ENCODE peak calls at places on chromosomes 7 and 10, in nine cellular contexts. One of them, this sample, is unnamed. For H3K4me1, the result is how much of the 10 kb centered on the place peaks cover.

GRCh38 chr10:89553064-89553734 is 17.8 kb upstream of the SLC16A12 start:
- DNase-seq in transverse colon: no peak
- DNase-seq in GM23338: no peak
- DNase-seq in upper lobe of left lung: no peak
- DNase-seq in prostate gland: no peak
- DNase-seq in esophagus muscularis mucosa: no peak
- DNase-seq in HCT116: peak
- DNase-seq in GM12878: no peak
- DNase-seq in H1: no peak
- DNase-seq in this sample: no peak

GRCh38 chr10:133366751-133367150 is 6.4 kb downstream of the ECHS1 start:
- DNase-seq in transverse colon: no peak
- DNase-seq in GM23338: no peak
- DNase-seq in upper lobe of left lung: no peak
- DNase-seq in prostate gland: no peak
- DNase-seq in esophagus muscularis mucosa: no peak
- DNase-seq in HCT116: no peak
- DNase-seq in GM12878: no peak
- DNase-seq in H1: no peak
- DNase-seq in this sample: no peak

GRCh38 chr10:14326581-14326980 is 4.1 kb downstream of the FRMD4A start:
- DNase-seq in transverse colon: no peak
- DNase-seq in GM23338: no peak
- DNase-seq in upper lobe of left lung: no peak
- DNase-seq in prostate gland: no peak
- DNase-seq in esophagus muscularis mucosa: peak
- DNase-seq in HCT116: no peak
- DNase-seq in GM12878: no peak
- DNase-seq in H1: no peak
- DNase-seq in this sample: no peak

GRCh38 chr10:124105594-124105993 is 12.2 kb upstream of the CHST15 start:
- DNase-seq in transverse colon: no peak
- DNase-seq in GM23338: no peak
- DNase-seq in upper lobe of left lung: no peak
- DNase-seq in prostate gland: peak
- DNase-seq in esophagus muscularis mucosa: no peak
- DNase-seq in HCT116: no peak
- DNase-seq in GM12878: no peak
- DNase-seq in H1: no peak
- DNase-seq in this sample: no peak

GRCh38 chr10:124477614-124478363 is 16.2 kb downstream of the LHPP start:
- DNase-seq in transverse colon: no peak
- DNase-seq in GM23338: peak
- DNase-seq in upper lobe of left lung: no peak
- DNase-seq in prostate gland: no peak
- DNase-seq in esophagus muscularis mucosa: no peak
- DNase-seq in HCT116: no peak
- DNase-seq in GM12878: no peak
- DNase-seq in H1: no peak
- DNase-seq in this sample: no peak

GRCh38 chr10:123142701-123143161 is 5.2 kb upstream of the HMX2 start:
- DNase-seq in transverse colon: no peak
- DNase-seq in GM23338: peak
- DNase-seq in upper lobe of left lung: no peak
- DNase-seq in prostate gland: no peak
- DNase-seq in esophagus muscularis mucosa: peak
- DNase-seq in HCT116: no peak
- DNase-seq in GM12878: no peak
- DNase-seq in H1: no peak
- DNase-seq in this sample: no peak

GRCh38 chr7:50481867-50482266 is 31.7 kb upstream of the FIGNL1 start:
- DNase-seq in transverse colon: no peak
- DNase-seq in GM23338: peak
- DNase-seq in upper lobe of left lung: no peak
- DNase-seq in prostate gland: no peak
- DNase-seq in esophagus muscularis mucosa: peak
- DNase-seq in HCT116: no peak
- DNase-seq in GM12878: no peak
- DNase-seq in H1: no peak
- DNase-seq in this sample: no peak

GRCh38 chr10:60430017-60430416 is 40.3 kb upstream of the ANK3 start:
- DNase-seq in transverse colon: no peak
- DNase-seq in GM23338: no peak
- DNase-seq in upper lobe of left lung: no peak
- DNase-seq in prostate gland: peak
- DNase-seq in esophagus muscularis mucosa: no peak
- DNase-seq in HCT116: no peak
- DNase-seq in GM12878: no peak
- DNase-seq in H1: no peak
- DNase-seq in this sample: no peak

GRCh38 chr10:133159950-133160812 is at the start of gene KNDC1:
- DNase-seq in transverse colon: no peak
- DNase-seq in GM23338: peak
- DNase-seq in upper lobe of left lung: peak
- DNase-seq in prostate gland: no peak
- DNase-seq in esophagus muscularis mucosa: no peak
- DNase-seq in HCT116: no peak
- DNase-seq in GM12878: no peak
- DNase-seq in H1: no peak
- DNase-seq in this sample: peak

GRCh38 chr10:115854740-115855435 is 418.1 kb downstream of the GFRA1 start:
- DNase-seq in transverse colon: no peak
- DNase-seq in GM23338: no peak
- DNase-seq in upper lobe of left lung: no peak
- DNase-seq in prostate gland: no peak
- DNase-seq in esophagus muscularis mucosa: no peak
- DNase-seq in HCT116: no peak
- DNase-seq in GM12878: no peak
- DNase-seq in H1: no peak
- DNase-seq in this sample: no peak

GRCh38 chr10:105974803-105975456 is 1189.6 kb downstream of the SORCS1 start:
- DNase-seq in transverse colon: no peak
- DNase-seq in GM23338: peak
- DNase-seq in upper lobe of left lung: peak
- DNase-seq in prostate gland: no peak
- DNase-seq in esophagus muscularis mucosa: no peak
- DNase-seq in HCT116: no peak
- DNase-seq in GM12878: no peak
- DNase-seq in H1: no peak
- DNase-seq in this sample: no peak

GRCh38 chr7:4683043-4683883 is 1.2 kb downstream of the FOXK1 start:
- DNase-seq in transverse colon: peak
- DNase-seq in GM23338: no peak
- DNase-seq in upper lobe of left lung: peak
- DNase-seq in prostate gland: peak
- DNase-seq in esophagus muscularis mucosa: no peak
- DNase-seq in HCT116: no peak
- DNase-seq in GM12878: no peak
- DNase-seq in H1: no peak
- DNase-seq in this sample: no peak

GRCh38 chr7:3065724-3066143 is 22.1 kb upstream of the CARD11 start:
- DNase-seq in transverse colon: peak
- DNase-seq in GM23338: peak
- DNase-seq in upper lobe of left lung: peak
- DNase-seq in prostate gland: peak
- DNase-seq in esophagus muscularis mucosa: no peak
- DNase-seq in HCT116: peak
- DNase-seq in GM12878: no peak
- DNase-seq in H1: peak
- DNase-seq in this sample: no peak

GRCh38 chr10:122152544-122152943 is 118.6 kb upstream of the BTBD16 start:
- DNase-seq in transverse colon: peak
- DNase-seq in GM23338: no peak
- DNase-seq in upper lobe of left lung: no peak
- DNase-seq in prostate gland: peak
- DNase-seq in esophagus muscularis mucosa: peak
- DNase-seq in HCT116: no peak
- DNase-seq in GM12878: no peak
- DNase-seq in H1: no peak
- DNase-seq in this sample: no peak

GRCh38 chr10:1107004-1107403 is 50.8 kb downstream of the WDR37 start:
- DNase-seq in transverse colon: no peak
- DNase-seq in GM23338: no peak
- DNase-seq in upper lobe of left lung: no peak
- DNase-seq in prostate gland: no peak
- DNase-seq in esophagus muscularis mucosa: no peak
- DNase-seq in HCT116: no peak
- DNase-seq in GM12878: no peak
- DNase-seq in H1: no peak
- DNase-seq in this sample: no peak

GRCh38 chr10:46546591-46547330 is 9.7 kb downstream of the GPRIN2 start:
- DNase-seq in transverse colon: peak
- DNase-seq in GM23338: no peak
- DNase-seq in upper lobe of left lung: peak
- DNase-seq in prostate gland: peak
- DNase-seq in esophagus muscularis mucosa: no peak
- DNase-seq in HCT116: no peak
- DNase-seq in GM12878: no peak
- DNase-seq in H1: no peak
- DNase-seq in this sample: peak

GRCh38 chr10:36794981-36795380 is 330.4 kb upstream of the ANKRD30A start:
- DNase-seq in transverse colon: no peak
- DNase-seq in GM23338: no peak
- DNase-seq in upper lobe of left lung: no peak
- DNase-seq in prostate gland: no peak
- DNase-seq in esophagus muscularis mucosa: no peak
- DNase-seq in HCT116: no peak
- DNase-seq in GM12878: no peak
- DNase-seq in H1: no peak
- DNase-seq in this sample: no peak

GRCh38 chr10:116538461-116538860 is 7.3 kb upstream of the PNLIP start:
- DNase-seq in transverse colon: no peak
- DNase-seq in GM23338: no peak
- DNase-seq in upper lobe of left lung: no peak
- DNase-seq in prostate gland: no peak
- DNase-seq in esophagus muscularis mucosa: no peak
- DNase-seq in HCT116: peak
- DNase-seq in GM12878: no peak
- DNase-seq in H1: no peak
- DNase-seq in this sample: no peak

GRCh38 chr10:77774940-77775391 is 137.4 kb upstream of the KCNMA1 start:
- DNase-seq in transverse colon: no peak
- DNase-seq in GM23338: no peak
- DNase-seq in upper lobe of left lung: no peak
- DNase-seq in prostate gland: no peak
- DNase-seq in esophagus muscularis mucosa: peak
- DNase-seq in HCT116: no peak
- DNase-seq in GM12878: no peak
- DNase-seq in H1: no peak
- DNase-seq in this sample: peak

GRCh38 chr7:117021960-117022359 is 68.7 kb downstream of the ST7 start:
- DNase-seq in transverse colon: no peak
- DNase-seq in GM23338: no peak
- DNase-seq in upper lobe of left lung: no peak
- DNase-seq in prostate gland: no peak
- DNase-seq in esophagus muscularis mucosa: no peak
- DNase-seq in HCT116: no peak
- DNase-seq in GM12878: no peak
- DNase-seq in H1: no peak
- DNase-seq in this sample: no peak
- H3K4me3 ChIP-seq in transverse colon: no peak
- H3K4me3 ChIP-seq in GM23338: no peak
- H3K4me3 ChIP-seq in upper lobe of left lung: no peak
- H3K4me3 ChIP-seq in prostate gland: no peak
- H3K4me3 ChIP-seq in esophagus muscularis mucosa: no peak
- H3K4me3 ChIP-seq in HCT116: no peak
- H3K4me3 ChIP-seq in GM12878: no peak
- H3K4me3 ChIP-seq in H1: no peak
- H3K4me3 ChIP-seq in this sample: no peak

DNA sequence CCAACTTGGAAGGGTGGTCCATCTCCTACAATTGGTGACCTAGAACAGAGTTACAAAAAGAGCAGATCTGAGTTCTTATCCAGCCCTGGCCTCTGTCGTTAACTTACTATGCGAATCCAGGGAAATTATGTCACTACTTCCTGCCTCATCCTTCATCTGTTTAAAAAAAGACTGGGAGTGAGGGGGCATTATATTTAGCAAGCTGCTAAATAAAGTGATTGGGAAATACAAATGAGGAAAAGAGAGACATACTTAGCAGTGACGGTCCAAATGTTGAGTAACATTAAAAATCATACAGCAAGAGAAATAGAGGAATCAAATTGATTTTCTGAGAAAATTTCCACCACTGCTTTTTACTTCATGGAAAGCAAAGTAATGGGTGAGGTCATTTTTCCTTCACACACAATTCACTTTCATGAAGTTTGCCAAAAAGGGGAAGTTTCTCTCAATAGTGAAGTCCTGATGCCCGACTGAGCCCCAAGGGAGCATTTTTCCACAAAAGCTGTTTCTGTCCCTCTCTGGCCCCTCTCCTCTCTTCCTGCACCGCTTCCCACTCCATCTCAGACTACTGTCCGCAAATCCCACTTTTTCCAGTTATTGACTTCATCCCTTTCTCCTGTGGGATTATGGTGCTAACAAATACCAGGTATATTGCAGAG is 61.9 kb upstream of the ADO start:
- DNase-seq in transverse colon: no peak
- DNase-seq in GM23338: no peak
- DNase-seq in upper lobe of left lung: no peak
- DNase-seq in prostate gland: no peak
- DNase-seq in esophagus muscularis mucosa: no peak
- DNase-seq in HCT116: no peak
- DNase-seq in GM12878: no peak
- DNase-seq in H1: no peak
- DNase-seq in this sample: no peak
- TF ChIP-seq POLR2AphosphoS5 in transverse colon: no peak
- TF ChIP-seq POLR2AphosphoS5 in GM23338: no peak
- TF ChIP-seq POLR2AphosphoS5 in upper lobe of left lung: no peak
- TF ChIP-seq POLR2AphosphoS5 in prostate gland: no peak
- TF ChIP-seq POLR2AphosphoS5 in esophagus muscularis mucosa: no peak
- TF ChIP-seq POLR2AphosphoS5 in HCT116: no peak
- TF ChIP-seq POLR2AphosphoS5 in GM12878: no peak
- TF ChIP-seq POLR2AphosphoS5 in H1: no peak
- TF ChIP-seq POLR2AphosphoS5 in this sample: no peak

GRCh38 chr10:30816812-30817193 is 187.2 kb upstream of the LYZL2 start:
- DNase-seq in transverse colon: no peak
- DNase-seq in GM23338: no peak
- DNase-seq in upper lobe of left lung: no peak
- DNase-seq in prostate gland: no peak
- DNase-seq in esophagus muscularis mucosa: no peak
- DNase-seq in HCT116: no peak
- DNase-seq in GM12878: no peak
- DNase-seq in H1: no peak
- DNase-seq in this sample: no peak
- H3K4me1 ChIP-seq in transverse colon: under half
- H3K4me1 ChIP-seq in GM23338: under half
- H3K4me1 ChIP-seq in upper lobe of left lung: under half
- H3K4me1 ChIP-seq in prostate gland: under half
- H3K4me1 ChIP-seq in esophagus muscularis mucosa: under half
- H3K4me1 ChIP-seq in HCT116: under half
- H3K4me1 ChIP-seq in GM12878: under half
- H3K4me1 ChIP-seq in H1: under half
- H3K4me1 ChIP-seq in this sample: under half

GRCh38 chr7:74606909-74607255 is 50.6 kb upstream of the GTF2I start:
- DNase-seq in transverse colon: no peak
- DNase-seq in GM23338: no peak
- DNase-seq in upper lobe of left lung: no peak
- DNase-seq in prostate gland: no peak
- DNase-seq in esophagus muscularis mucosa: no peak
- DNase-seq in HCT116: no peak
- DNase-seq in GM12878: no peak
- DNase-seq in H1: no peak
- DNase-seq in this sample: no peak
- H3K4me3 ChIP-seq in transverse colon: peak
- H3K4me3 ChIP-seq in GM23338: peak
- H3K4me3 ChIP-seq in upper lobe of left lung: peak
- H3K4me3 ChIP-seq in prostate gland: peak
- H3K4me3 ChIP-seq in esophagus muscularis mucosa: peak
- H3K4me3 ChIP-seq in HCT116: peak
- H3K4me3 ChIP-seq in GM12878: peak
- H3K4me3 ChIP-seq in H1: no peak
- H3K4me3 ChIP-seq in this sample: peak